ENCODE peak calls at places on chromosome 13, in five cellular contexts. A is ELF-1; V is NCI-H2171; W is stimulated activated CD4-positive, alpha-beta T cell treated with anti-CD3 and anti-CD28 coated beads, TNF-alpha, amount 100 ng/mL, for 1 hour; C is brain microvascular endothelial cell. P is an unnamed sample.

GRCh38 chr13:94427313-94427712 is 52.2 kb downstream of the DCT start:
- DNase-seq in W (no peak), A (no peak), C (no peak), V (no peak), P (no peak)

GRCh38 chr13:101703838-101704237 is 251.4 kb downstream of the ITGBL1 start:
- DNase-seq in C (no peak), V (no peak), W (no peak), A (peak; percentile 4), P (no peak)

GRCh38 chr13:64546371-64546770 is 2683.8 kb downstream of the PCDH9 start:
- DNase-seq in A (no peak), V (no peak), C (no peak), W (no peak), P (no peak)

GRCh38 chr13:42412812-42413795 is 141.2 kb downstream of the AKAP11 start:
- DNase-seq in V (no peak), C (no peak), A (no peak), W (no peak), P (no peak)

GRCh38 chr13:108902557-108903155 is 273.2 kb downstream of the MYO16 start:
- DNase-seq in C (no peak), A (no peak), W (no peak), V (no peak), P (no peak)

GRCh38 chr13:73158851-73159250 is 100.0 kb downstream of the KLF5 start:
- DNase-seq in W (no peak), V (no peak), A (no peak), C (peak; percentile 40), P (peak; percentile 36)

GRCh38 chr13:32045963-32046785 is 14.6 kb downstream of the FRY start:
- DNase-seq in A (no peak), W (no peak), V (peak; percentile 44), C (peak; percentile 24), P (no peak)

GRCh38 chr13:20461481-20461859 is 64.2 kb downstream of the CRYL1 start:
- DNase-seq in A (peak; percentile 47), V (no peak), W (no peak), C (peak; percentile 38), P (peak; percentile 10)

GRCh38 chr13:100454876-100455275 is 133.7 kb downstream of the GGACT start:
- DNase-seq in W (no peak), C (peak; percentile 43), A (peak; percentile 14), V (no peak), P (peak; percentile 79)

GRCh38 chr13:113589251-113589960 is 4.9 kb downstream of the TFDP1 start:
- DNase-seq in A (no peak), V (no peak), W (no peak), C (no peak), P (no peak)

GRCh38 chr13:27541386-27541785 is 78.9 kb downstream of the LNX2 start:
- DNase-seq in A (no peak), W (no peak), C (no peak), V (no peak), P (no peak)

GRCh38 chr13:68234278-68234677 is 1004.1 kb upstream of the PCDH9 start:
- DNase-seq in W (no peak), V (no peak), C (peak; percentile 10), A (no peak), P (peak; percentile 5)

GRCh38 chr13:112376050-112376681 is at the start of gene SPACA7:
- DNase-seq in A (no peak), V (no peak), W (no peak), C (no peak), P (no peak)

GRCh38 chr13:100214886-100215285 is 126.0 kb downstream of the PCCA start:
- DNase-seq in V (no peak), A (no peak), W (no peak), C (peak; percentile 57), P (peak; percentile 72)

GRCh38 chr13:73803997-73804396 is 330.2 kb downstream of the KLF12 start:
- DNase-seq in A (no peak), W (no peak), C (peak; percentile 52), V (no peak), P (no peak)

GRCh38 chr13:81929988-81930387 is 1589.1 kb upstream of the SPRY2 start:
- DNase-seq in W (no peak), V (peak; percentile 31), C (no peak), A (peak; percentile 20), P (peak; percentile 35)

GRCh38 chr13:21465710-21466160 is 6.6 kb upstream of the ZDHHC20 start:
- DNase-seq in W (no peak), C (no peak), A (no peak), V (no peak), P (no peak)

GRCh38 chr13:44207476-44207875 is 166.1 kb upstream of the SERP2 start:
- DNase-seq in A (no peak), C (no peak), W (no peak), V (no peak), P (no peak)

GRCh38 chr13:74444161-74444571 is 310.0 kb upstream of the KLF12 start:
- DNase-seq in C (no peak), W (no peak), A (no peak), V (no peak), P (peak; percentile 11)

GRCh38 chr13:27960362-27961226 is 8.5 kb downstream of the CDX2 start:
- DNase-seq in W (no peak), V (no peak), C (peak; percentile 34), A (peak; percentile 82), P (peak; percentile 4)

GRCh38 chr13:93882086-93882651 is 597.3 kb downstream of the DCT start:
- DNase-seq in V (no peak), C (no peak), A (no peak), W (no peak), P (peak; percentile 14)

GRCh38 chr13:114285166-114285808 is 3.9 kb downstream of the UPF3A start:
- DNase-seq in W (no peak), V (no peak), A (no peak), C (no peak), P (no peak)

GRCh38 chr13:42354246-42355117 is 82.5 kb downstream of the AKAP11 start:
- DNase-seq in C (peak; percentile 79), A (peak; percentile 5), V (no peak), W (no peak), P (peak; percentile 45)

GRCh38 chr13:24627864-24628418 is 52.3 kb upstream of the ATP12A start:
- DNase-seq in A (peak; percentile 53), V (no peak), W (no peak), C (no peak), P (no peak)

GRCh38 chr13:111909501-111909900 is 157.4 kb upstream of the SOX1 start:
- DNase-seq in A (no peak), V (no peak), W (no peak), C (no peak), P (no peak)

GRCh38 chr13:106011600-106011999 is 523.9 kb downstream of the EFNB2 start:
- DNase-seq in V (no peak), W (no peak), C (no peak), A (no peak), P (no peak)

GRCh38 chr13:112693831-112694497 is 4.1 kb downstream of the ATP11A start:
- DNase-seq in A (peak; percentile 42), V (no peak), C (peak; percentile 34), W (no peak), P (no peak)